ENCODE peak calls at places on chromosome 1, in five cellular contexts. One of them, this sample, is unnamed.

GRCh38 chr1:111846842-111847241 is 91.1 kb downstream of the DDX20 start:
- DNase-seq in HCT116: no peak
- DNase-seq in uterus: no peak
- DNase-seq in Peyer's patch: no peak
- DNase-seq in IMR-90: no peak
- DNase-seq in this sample: no peak

GRCh38 chr1:94100129-94100784 is 20.7 kb downstream of the ABCA4 start:
- DNase-seq in HCT116: no peak
- DNase-seq in IMR-90: no peak
- DNase-seq in Peyer's patch: no peak
- DNase-seq in uterus: no peak
- DNase-seq in this sample: no peak

GRCh38 chr1:99441234-99442095 is 177.2 kb downstream of the PLPPR4 start:
- DNase-seq in uterus: no peak
- DNase-seq in HCT116: no peak
- DNase-seq in IMR-90: peak; percentile 67
- DNase-seq in Peyer's patch: no peak
- DNase-seq in this sample: no peak

GRCh38 chr1:3684031-3684430 is 31.7 kb downstream of the TP73 start:
- DNase-seq in IMR-90: no peak
- DNase-seq in Peyer's patch: no peak
- DNase-seq in uterus: no peak
- DNase-seq in HCT116: no peak
- DNase-seq in this sample: no peak

GRCh38 chr1:241603626-241604337 is 36.4 kb downstream of the CHML start:
- DNase-seq in HCT116: no peak
- DNase-seq in uterus: no peak
- DNase-seq in IMR-90: peak; percentile 69
- DNase-seq in Peyer's patch: no peak
- DNase-seq in this sample: no peak

GRCh38 chr1:31984419-31985347 is 29.0 kb upstream of the KHDRBS1 start:
- DNase-seq in IMR-90: peak; percentile 63
- DNase-seq in HCT116: no peak
- DNase-seq in Peyer's patch: no peak
- DNase-seq in uterus: no peak
- DNase-seq in this sample: no peak

GRCh38 chr1:31216016-31216415 is 23.7 kb downstream of the NKAIN1 start:
- DNase-seq in HCT116: no peak
- DNase-seq in uterus: peak; percentile 34
- DNase-seq in Peyer's patch: peak; percentile 75
- DNase-seq in IMR-90: peak; percentile 17
- DNase-seq in this sample: peak; percentile 41

GRCh38 chr1:54885863-54886723 is 902 bp downstream of the DHCR24 start:
- DNase-seq in uterus: no peak
- DNase-seq in IMR-90: no peak
- DNase-seq in HCT116: peak; percentile 61
- DNase-seq in Peyer's patch: peak; percentile 63
- DNase-seq in this sample: peak; percentile 71

GRCh38 chr1:31938184-31938975 is at the start of gene PTP4A2:
- DNase-seq in uterus: peak; percentile 92
- DNase-seq in IMR-90: peak; percentile 88
- DNase-seq in HCT116: peak; percentile 96
- DNase-seq in Peyer's patch: peak; percentile 97
- DNase-seq in this sample: peak; percentile 96

GRCh38 chr1:238777551-238777950 is 608.8 kb upstream of the CHRM3 start:
- DNase-seq in Peyer's patch: no peak
- DNase-seq in IMR-90: peak; percentile 17
- DNase-seq in HCT116: no peak
- DNase-seq in uterus: no peak
- DNase-seq in this sample: no peak

GRCh38 chr1:42737257-42737656 is 2.8 kb downstream of the CLDN19 start:
- DNase-seq in uterus: no peak
- DNase-seq in HCT116: no peak
- DNase-seq in IMR-90: no peak
- DNase-seq in Peyer's patch: peak; percentile 55
- DNase-seq in this sample: peak; percentile 79

GRCh38 chr1:20686878-20687725 is 25.9 kb upstream of the DDOST start:
- DNase-seq in Peyer's patch: no peak
- DNase-seq in HCT116: no peak
- DNase-seq in IMR-90: no peak
- DNase-seq in uterus: no peak
- DNase-seq in this sample: no peak

GRCh38 chr1:51175278-51175677 is 60.8 kb upstream of the RNF11 start:
- DNase-seq in IMR-90: no peak
- DNase-seq in HCT116: no peak
- DNase-seq in uterus: no peak
- DNase-seq in Peyer's patch: no peak
- DNase-seq in this sample: no peak

GRCh38 chr1:93692001-93692400 is 10.4 kb upstream of the BCAR3 start:
- DNase-seq in Peyer's patch: no peak
- DNase-seq in HCT116: no peak
- DNase-seq in uterus: no peak
- DNase-seq in IMR-90: no peak
- DNase-seq in this sample: no peak

GRCh38 chr1:185325413-185325812 is 8.4 kb upstream of the IVNS1ABP start:
- DNase-seq in uterus: no peak
- DNase-seq in Peyer's patch: no peak
- DNase-seq in IMR-90: no peak
- DNase-seq in HCT116: no peak
- DNase-seq in this sample: peak; percentile 26

GRCh38 chr1:101178688-101179491 is 57.9 kb upstream of the S1PR1 start:
- DNase-seq in HCT116: no peak
- DNase-seq in IMR-90: no peak
- DNase-seq in Peyer's patch: no peak
- DNase-seq in uterus: no peak
- DNase-seq in this sample: no peak

GRCh38 chr1:222370911-222371717 is 176.8 kb downstream of the HHIPL2 start:
- DNase-seq in uterus: no peak
- DNase-seq in HCT116: no peak
- DNase-seq in Peyer's patch: no peak
- DNase-seq in IMR-90: peak; percentile 99
- DNase-seq in this sample: no peak

GRCh38 chr1:67823645-67824044 is 9.6 kb downstream of the GNG12 start:
- DNase-seq in uterus: no peak
- DNase-seq in Peyer's patch: no peak
- DNase-seq in IMR-90: peak; percentile 48
- DNase-seq in HCT116: no peak
- DNase-seq in this sample: no peak

GRCh38 chr1:235632538-235633219 is 16.9 kb downstream of the GNG4 start:
- DNase-seq in HCT116: no peak
- DNase-seq in Peyer's patch: peak; percentile 10
- DNase-seq in IMR-90: peak; percentile 56
- DNase-seq in uterus: no peak
- DNase-seq in this sample: no peak

GRCh38 chr1:1225238-1225845 is 6.5 kb downstream of the SDF4 start:
- DNase-seq in HCT116: no peak
- DNase-seq in uterus: no peak
- DNase-seq in Peyer's patch: no peak
- DNase-seq in IMR-90: no peak
- DNase-seq in this sample: no peak

GRCh38 chr1:41955461-41956159 is 36.9 kb upstream of the HIVEP3 start:
- DNase-seq in uterus: no peak
- DNase-seq in IMR-90: peak; percentile 86
- DNase-seq in Peyer's patch: no peak
- DNase-seq in HCT116: peak; percentile 97
- DNase-seq in this sample: no peak

GRCh38 chr1:11671544-11672286 is 7.7 kb downstream of the FBXO6 start:
- DNase-seq in HCT116: no peak
- DNase-seq in Peyer's patch: peak; percentile 73
- DNase-seq in IMR-90: no peak
- DNase-seq in uterus: no peak
- DNase-seq in this sample: no peak

GRCh38 chr1:241749041-241749798 is 97.1 kb downstream of the WDR64 start:
- DNase-seq in IMR-90: no peak
- DNase-seq in HCT116: no peak
- DNase-seq in Peyer's patch: no peak
- DNase-seq in uterus: no peak
- DNase-seq in this sample: no peak

GRCh38 chr1:30028939-30029338 is 694.4 kb downstream of the MATN1 start:
- DNase-seq in uterus: no peak
- DNase-seq in Peyer's patch: peak; percentile 9
- DNase-seq in IMR-90: no peak
- DNase-seq in HCT116: no peak
- DNase-seq in this sample: no peak

GRCh38 chr1:226365831-226366231 is 42.1 kb downstream of the PARP1 start:
- DNase-seq in Peyer's patch: no peak
- DNase-seq in HCT116: no peak
- DNase-seq in uterus: no peak
- DNase-seq in IMR-90: peak; percentile 86
- DNase-seq in this sample: no peak
- TF ChIP-seq POLR2A in Peyer's patch: no peak
- TF ChIP-seq POLR2A in HCT116: no peak
- TF ChIP-seq POLR2A in uterus: no peak
- TF ChIP-seq POLR2A in IMR-90: no peak
- TF ChIP-seq POLR2A in this sample: no peak

GRCh38 chr1:27868932-27869718 is 3.2 kb upstream of the THEMIS2 start:
- DNase-seq in HCT116: no peak
- DNase-seq in uterus: no peak
- DNase-seq in Peyer's patch: peak; percentile 89
- DNase-seq in IMR-90: no peak
- DNase-seq in this sample: peak; percentile 37

GRCh38 chr1:27869719-27870085 is 2.6 kb upstream of the THEMIS2 start:
- DNase-seq in HCT116: no peak
- DNase-seq in IMR-90: no peak
- DNase-seq in uterus: no peak
- DNase-seq in Peyer's patch: no peak
- DNase-seq in this sample: no peak

GRCh38 chr1:27872059-27872801 is at the start of gene THEMIS2:
- DNase-seq in HCT116: no peak
- DNase-seq in Peyer's patch: peak; percentile 92
- DNase-seq in uterus: peak; percentile 46
- DNase-seq in IMR-90: no peak
- DNase-seq in this sample: peak; percentile 60

GRCh38 chr1:27864264-27864895 is 8.0 kb upstream of the THEMIS2 start:
- DNase-seq in Peyer's patch: no peak
- DNase-seq in HCT116: no peak
- DNase-seq in uterus: no peak
- DNase-seq in IMR-90: no peak
- DNase-seq in this sample: no peak

GRCh38 chr1:27868556-27868931 is 3.8 kb upstream of the THEMIS2 start:
- DNase-seq in uterus: no peak
- DNase-seq in Peyer's patch: no peak
- DNase-seq in HCT116: no peak
- DNase-seq in IMR-90: no peak
- DNase-seq in this sample: no peak
- H3K4me3 ChIP-seq in uterus: no peak overlapping the region
- H3K4me3 ChIP-seq in Peyer's patch: no peak overlapping the region
- H3K4me3 ChIP-seq in HCT116: no peak overlapping the region
- H3K4me3 ChIP-seq in IMR-90: no peak overlapping the region
- H3K4me3 ChIP-seq in this sample: no peak overlapping the region

GRCh38 chr1:205750683-205751651 is 985 bp upstream of the NUCKS1 start:
- DNase-seq in HCT116: peak; percentile 85
- DNase-seq in uterus: no peak
- DNase-seq in IMR-90: no peak
- DNase-seq in Peyer's patch: no peak
- DNase-seq in this sample: no peak

GRCh38 chr1:205748398-205749093 is 1.4 kb downstream of the NUCKS1 start:
- DNase-seq in IMR-90: peak; percentile 79
- DNase-seq in uterus: peak; percentile 46
- DNase-seq in HCT116: no peak
- DNase-seq in Peyer's patch: no peak
- DNase-seq in this sample: peak; percentile 13

GRCh38 chr1:205749094-205749825 is 722 bp downstream of the NUCKS1 start:
- DNase-seq in HCT116: peak; percentile 83
- DNase-seq in Peyer's patch: peak; percentile 97
- DNase-seq in uterus: peak; percentile 89
- DNase-seq in IMR-90: peak; percentile 95
- DNase-seq in this sample: peak; percentile 95

GRCh38 chr1:205746757-205747412 is 3.1 kb downstream of the NUCKS1 start:
- DNase-seq in IMR-90: no peak
- DNase-seq in HCT116: no peak
- DNase-seq in uterus: no peak
- DNase-seq in Peyer's patch: no peak
- DNase-seq in this sample: no peak

GRCh38 chr1:205749826-205750682 is at the start of gene NUCKS1:
- DNase-seq in IMR-90: peak; percentile 100
- DNase-seq in uterus: peak; percentile 99
- DNase-seq in HCT116: peak; percentile 98
- DNase-seq in Peyer's patch: peak; percentile 99
- DNase-seq in this sample: peak; percentile 100
- TF ChIP-seq POLR2A in IMR-90: peak; percentile 83
- TF ChIP-seq POLR2A in uterus: peak; percentile 77
- TF ChIP-seq POLR2A in HCT116: peak; percentile 41
- TF ChIP-seq POLR2A in Peyer's patch: peak; percentile 59
- TF ChIP-seq POLR2A in this sample: peak; percentile 64

DNA sequence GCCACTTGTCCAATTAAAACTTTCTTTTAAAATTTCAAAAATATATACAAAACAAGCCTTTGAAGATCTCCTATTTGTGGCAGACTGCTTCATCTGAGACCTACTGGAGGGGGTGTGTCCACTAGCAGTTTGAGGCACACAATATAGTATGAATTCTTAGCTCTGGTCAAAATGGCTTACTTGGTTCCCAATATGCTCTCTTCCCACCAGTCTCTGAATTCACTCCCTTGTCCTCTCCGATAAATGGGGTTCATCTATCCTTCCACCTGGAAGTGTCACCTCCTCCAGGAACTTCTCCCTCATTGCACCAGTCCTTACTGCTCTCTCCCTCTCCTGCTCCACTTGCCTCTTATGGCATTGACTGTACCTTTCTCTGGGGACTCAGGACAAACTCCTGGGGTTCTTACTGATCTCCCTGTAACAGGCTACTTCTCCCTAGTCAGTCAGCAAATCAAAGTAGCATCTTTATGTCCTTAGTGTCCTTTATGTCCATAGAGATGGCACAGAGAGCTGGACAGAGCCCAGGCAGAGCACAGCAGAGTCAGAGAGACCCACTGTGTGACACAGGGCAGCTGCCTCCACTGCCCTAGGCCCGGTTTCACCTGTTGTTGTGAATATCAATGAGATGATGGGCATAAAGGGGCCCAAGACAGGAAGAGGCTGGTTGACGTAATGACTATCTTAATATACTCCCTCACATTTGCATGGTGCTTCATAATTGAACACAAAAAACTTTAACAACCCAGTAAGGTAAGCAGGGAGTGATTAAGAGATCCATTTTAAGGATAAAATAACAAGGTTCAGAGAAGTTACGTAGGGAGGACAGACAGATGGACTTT is 3.6 kb downstream of the ASAP3 start:
- DNase-seq in IMR-90: no peak
- DNase-seq in uterus: no peak
- DNase-seq in Peyer's patch: no peak
- DNase-seq in HCT116: no peak
- DNase-seq in this sample: no peak
- H3K4me3 ChIP-seq in IMR-90: no peak overlapping the region
- H3K4me3 ChIP-seq in uterus: no peak overlapping the region
- H3K4me3 ChIP-seq in Peyer's patch: no peak overlapping the region
- H3K4me3 ChIP-seq in HCT116: no peak overlapping the region
- H3K4me3 ChIP-seq in this sample: no peak overlapping the region

GRCh38 chr1:154974808-154975408 is 427 bp downstream of the CKS1B start:
- DNase-seq in uterus: peak; percentile 96
- DNase-seq in Peyer's patch: peak; percentile 98
- DNase-seq in HCT116: peak; percentile 95
- DNase-seq in IMR-90: peak; percentile 93
- DNase-seq in this sample: peak; percentile 96
- TF ChIP-seq POLR2A in uterus: peak; percentile 77
- TF ChIP-seq POLR2A in Peyer's patch: peak; percentile 70
- TF ChIP-seq POLR2A in HCT116: peak; percentile 65
- TF ChIP-seq POLR2A in IMR-90: peak; percentile 40
- TF ChIP-seq POLR2A in this sample: peak; percentile 41